ENCODE peak calls at places on chromosomes 5 and 9, in nine cellular contexts. U is uterus, S is mammary epithelial cell, I is keratinocyte, F is HFF-Myc, T is body of pancreas, G is epithelial cell of proximal tubule, Y is BE2C, W is pancreas. L is an unnamed sample.

GRCh38 chr5:176620333-176620981 is 9.9 kb downstream of the SNCB start:
- DNase-seq in U (no peak), S (no peak), I (no peak), F (no peak), T (no peak), G (no peak), Y (no peak), W (no peak), L (no peak)

GRCh38 chr9:69798737-69799136 is 21.9 kb upstream of the CFAP95 start:
- DNase-seq in U (no peak), S (peak; percentile 55), I (no peak), F (no peak), T (no peak), G (no peak), Y (no peak), W (no peak), L (no peak)

GRCh38 chr5:40046792-40047191 is 622.0 kb upstream of the DAB2 start:
- DNase-seq in U (no peak), S (peak; percentile 77), I (peak; percentile 2), F (peak; percentile 3), T (no peak), G (peak; percentile 89), Y (no peak), W (no peak), L (no peak)

GRCh38 chr5:35745193-35745592 is 111.5 kb upstream of the IL7R start:
- DNase-seq in U (no peak), S (no peak), I (no peak), F (no peak), T (no peak), G (no peak), Y (no peak), W (no peak), L (no peak)

GRCh38 chr5:96733771-96734498 is 71.8 kb downstream of the CAST start:
- DNase-seq in U (no peak), S (peak; percentile 98), I (peak; percentile 89), F (no peak), T (no peak), G (no peak), Y (no peak), W (no peak), L (no peak)

GRCh38 chr5:39198080-39198479 is 21.3 kb downstream of the FYB1 start:
- DNase-seq in U (no peak), S (peak; percentile 72), I (no peak), F (no peak), T (no peak), G (no peak), Y (no peak), W (no peak), L (no peak)

GRCh38 chr5:141135030-141135717 is at the start of gene PCDHB5:
- DNase-seq in U (no peak), S (no peak), I (no peak), F (no peak), T (peak; percentile 68), G (no peak), Y (peak; percentile 42), W (peak; percentile 48), L (no peak)

GRCh38 chr5:117889592-117889991 is 1098.8 kb downstream of the DTWD2 start:
- DNase-seq in U (no peak), S (no peak), I (no peak), F (peak; percentile 42), T (no peak), G (peak; percentile 38), Y (no peak), W (no peak), L (no peak)

GRCh38 chr5:1542011-1542410 is 18.3 kb upstream of the LPCAT1 start:
- DNase-seq in U (no peak), S (no peak), I (no peak), F (no peak), T (no peak), G (no peak), Y (no peak), W (no peak), L (no peak)

GRCh38 chr5:131635755-131636479 is 888 bp upstream of the RAPGEF6 start:
- DNase-seq in U (no peak), S (peak; percentile 18), I (no peak), F (no peak), T (no peak), G (peak; percentile 23), Y (no peak), W (no peak), L (no peak)

GRCh38 chr5:126920291-126920690 is 110.1 kb downstream of the MARCHF3 start:
- DNase-seq in U (no peak), S (no peak), I (no peak), F (no peak), T (peak; percentile 9), G (no peak), Y (no peak), W (no peak), L (no peak)

GRCh38 chr5:171129308-171129707 is 179.7 kb upstream of the TLX3 start:
- DNase-seq in U (no peak), S (no peak), I (no peak), F (no peak), T (no peak), G (no peak), Y (no peak), W (no peak), L (no peak)

GRCh38 chr9:93451762-93452709 is 551 bp downstream of the FAM120A start:
- DNase-seq in U (peak; percentile 44), S (peak; percentile 52), I (no peak), F (no peak), T (peak; percentile 68), G (no peak), Y (peak; percentile 63), W (peak; percentile 63), L (no peak)

GRCh38 chr9:91419222-91420191 is 4.1 kb downstream of the NFIL3 start:
- DNase-seq in U (peak; percentile 88), S (peak; percentile 90), I (no peak), F (peak; percentile 79), T (peak; percentile 87), G (peak; percentile 94), Y (no peak), W (peak; percentile 66), L (no peak)

GRCh38 chr9:73239868-73240267 is 88.2 kb downstream of the ANXA1 start:
- DNase-seq in U (no peak), S (peak; percentile 20), I (no peak), F (no peak), T (no peak), G (no peak), Y (no peak), W (no peak), L (no peak)

GRCh38 chr9:129281506-129282145 is 103.6 kb upstream of the IER5L start:
- DNase-seq in U (no peak), S (no peak), I (no peak), F (no peak), T (no peak), G (no peak), Y (no peak), W (no peak), L (no peak)

GRCh38 chr5:158272409-158272808 is 413.5 kb upstream of the CLINT1 start:
- DNase-seq in U (no peak), S (no peak), I (no peak), F (no peak), T (no peak), G (no peak), Y (no peak), W (no peak), L (no peak)

GRCh38 chr9:77215874-77216273 is 38.5 kb downstream of the VPS13A start:
- DNase-seq in U (no peak), S (no peak), I (no peak), F (no peak), T (no peak), G (no peak), Y (peak; percentile 14), W (no peak), L (no peak)
- TF ChIP-seq CTCF in U (no peak), S (peak; percentile 33), I (peak; percentile 21), F (peak; percentile 26), T (no peak), G (peak; percentile 62), Y (peak; percentile 60), W (no peak), L (peak; percentile 10)

GRCh38 chr9:25975667-25976066 is 297.4 kb upstream of the TUSC1 start:
- DNase-seq in U (no peak), S (no peak), I (no peak), F (no peak), T (no peak), G (no peak), Y (no peak), W (no peak), L (no peak)
- H3K4me3 ChIP-seq in U (no peak overlapping the region), S (no peak overlapping the region), I (no peak overlapping the region), F (no peak overlapping the region), T (no peak overlapping the region), G (no peak overlapping the region), Y (no peak overlapping the region), W (no peak overlapping the region), L (no peak overlapping the region)

GRCh38 chr9:138066049-138066448 is 188.5 kb downstream of the CACNA1B start:
- DNase-seq in U (no peak), S (no peak), I (no peak), F (no peak), T (no peak), G (no peak), Y (no peak), W (no peak), L (no peak)
- TF ChIP-seq CTCF in U (no peak), S (no peak), I (no peak), F (no peak), T (no peak), G (no peak), Y (peak; percentile 28), W (no peak), L (no peak)

GRCh38 chr9:38423939-38424843 is at the start of gene IGFBPL1:
- DNase-seq in U (no peak), S (peak; percentile 17), I (no peak), F (no peak), T (no peak), G (no peak), Y (peak; percentile 77), W (no peak), L (no peak)

GRCh38 chr9:38422555-38423245 is 1.6 kb downstream of the IGFBPL1 start:
- DNase-seq in U (no peak), S (no peak), I (no peak), F (no peak), T (no peak), G (no peak), Y (peak; percentile 39), W (no peak), L (no peak)

GRCh38 chr9:38421498-38422211 is 2.6 kb downstream of the IGFBPL1 start:
- DNase-seq in U (no peak), S (no peak), I (no peak), F (no peak), T (no peak), G (no peak), Y (peak; percentile 78), W (no peak), L (no peak)

GRCh38 chr9:38424918-38425317 is 664 bp upstream of the IGFBPL1 start:
- DNase-seq in U (no peak), S (no peak), I (no peak), F (no peak), T (no peak), G (no peak), Y (no peak), W (no peak), L (no peak)

DNA sequence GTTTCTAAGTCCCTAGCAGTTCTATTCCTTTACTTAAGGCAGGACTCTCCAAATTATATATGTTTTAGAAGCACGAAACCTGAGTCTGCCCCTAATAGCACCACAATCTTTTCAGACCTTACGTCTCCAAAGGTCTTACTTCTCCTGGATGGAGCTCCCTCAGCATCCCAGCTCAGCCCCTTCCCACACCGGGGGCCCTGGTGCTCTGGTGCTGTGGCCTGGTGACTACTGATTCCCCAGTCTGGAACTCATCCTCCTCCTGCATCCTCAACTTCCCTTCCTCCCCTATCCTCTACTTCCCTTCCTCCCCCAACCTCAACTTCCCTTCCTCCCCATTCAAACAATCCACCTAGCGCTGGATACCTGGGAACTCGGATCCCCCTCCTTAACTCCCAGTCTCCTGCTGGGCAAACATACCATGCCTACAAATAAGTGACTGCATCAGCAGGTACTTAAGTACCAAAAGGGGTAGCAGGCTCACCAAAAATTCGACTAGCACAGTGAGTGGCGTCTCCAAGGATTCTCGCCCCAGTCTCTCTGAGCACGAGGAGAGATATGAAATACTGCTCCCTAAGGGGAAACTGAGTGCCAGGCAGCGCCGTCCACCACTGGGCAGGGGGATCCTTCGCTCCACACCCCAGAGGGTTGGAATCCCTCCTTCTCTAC is 848 bp downstream of the IGFBPL1 start:
- DNase-seq in U (no peak), S (no peak), I (no peak), F (no peak), T (no peak), G (no peak), Y (no peak), W (no peak), L (no peak)
- H3K4me3 ChIP-seq in U (no peak overlapping the region), S (no peak overlapping the region), I (no peak overlapping the region), F (no peak overlapping the region), T (no peak overlapping the region), G (no peak overlapping the region), Y (peak overlapping the region; percentile 75), W (no peak overlapping the region), L (no peak overlapping the region)